ENCODE peak calls at places on chromosome 5, in five cellular contexts. S is MM.1S; I is NCI-H1930; F is stimulated activated CD8-positive, alpha-beta memory T cell treated with anti-CD3 and anti-CD28 coated beads, Interleukin-7, amount 100 ng/mL, for 24 hours; P is lower leg skin. Z is an unnamed sample.

GRCh38 chr5:31913796-31914188 is 260.3 kb downstream of the GOLPH3 start:
- DNase-seq in S (no peak), I (no peak), F (no peak), P (no peak), Z (no peak)

GRCh38 chr5:172901788-172902496 is 57.3 kb upstream of the RPL26L1 start:
- DNase-seq in S (no peak), I (no peak), F (no peak), P (no peak), Z (no peak)

GRCh38 chr5:126007841-126008240 is 415.4 kb upstream of the GRAMD2B start:
- DNase-seq in S (no peak), I (no peak), F (no peak), P (no peak), Z (no peak)

GRCh38 chr5:75668988-75669760 is 48.1 kb downstream of the POC5 start:
- DNase-seq in S (peak), I (no peak), F (peak), P (no peak), Z (peak)

GRCh38 chr5:142922223-142922952 is 152.2 kb downstream of the ARHGAP26 start:
- DNase-seq in S (peak), I (no peak), F (no peak), P (no peak), Z (no peak)

GRCh38 chr5:115815693-115816225 is 700 bp downstream of the CDO1 start:
- DNase-seq in S (no peak), I (no peak), F (no peak), P (no peak), Z (no peak)

GRCh38 chr5:98905857-98906688 is 22.7 kb downstream of the CHD1 start:
- DNase-seq in S (peak), I (no peak), F (no peak), P (no peak), Z (no peak)

GRCh38 chr5:143014017-143014651 is 244.0 kb downstream of the ARHGAP26 start:
- DNase-seq in S (no peak), I (no peak), F (no peak), P (no peak), Z (no peak)

GRCh38 chr5:179264053-179264540 is 81.2 kb downstream of the ADAMTS2 start:
- DNase-seq in S (no peak), I (no peak), F (no peak), P (peak), Z (no peak)

GRCh38 chr5:139091439-139092156 is 106.6 kb downstream of the SIL1 start:
- DNase-seq in S (no peak), I (no peak), F (no peak), P (no peak), Z (no peak)

GRCh38 chr5:173094012-173094661 is 38.0 kb downstream of the CREBRF start:
- DNase-seq in S (no peak), I (no peak), F (no peak), P (no peak), Z (no peak)

GRCh38 chr5:181236954-181237641 is 6.6 kb downstream of the RACK1 start:
- DNase-seq in S (no peak), I (no peak), F (no peak), P (no peak), Z (no peak)

GRCh38 chr5:100464418-100464817 is 70.8 kb upstream of the FAM174A start:
- DNase-seq in S (no peak), I (no peak), F (no peak), P (no peak), Z (no peak)

GRCh38 chr5:181221792-181222629 is 1.1 kb upstream of the TRIM41 start:
- DNase-seq in S (peak), I (no peak), F (peak), P (peak), Z (no peak)

GRCh38 chr5:53882637-53883036 is 322.2 kb downstream of the NDUFS4 start:
- DNase-seq in S (no peak), I (no peak), F (no peak), P (no peak), Z (no peak)

GRCh38 chr5:74598731-74599624 is 41.5 kb downstream of the ENC1 start:
- DNase-seq in S (no peak), I (no peak), F (no peak), P (no peak), Z (no peak)

GRCh38 chr5:160327829-160328228 is 15.5 kb upstream of the CCNJL start:
- DNase-seq in S (no peak), I (no peak), F (no peak), P (no peak), Z (no peak)

Z was measured in NCI-H1436 treated with DMSO at 0.1 percent for 48 hours.